ENCODE peak calls at places on chromosomes 6 and 20, in nine cellular contexts. P, H, M, K, E, T, G, I and C are unnamed samples.

GRCh38 chr6:135087803-135088202 is 33.2 kb upstream of the HBS1L start:
- DNase-seq in P (no peak), H (no peak), M (no peak), K (no peak), E (no peak), T (no peak), G (no peak), I (no peak), C (no peak)

GRCh38 chr20:52601295-52601971 is 370.7 kb upstream of the TSHZ2 start:
- DNase-seq in P (peak), H (no peak), M (no peak), K (no peak), E (no peak), T (no peak), G (no peak), I (no peak), C (no peak)

GRCh38 chr6:7697820-7698623 is 27.9 kb upstream of the BMP6 start:
- DNase-seq in P (peak), H (peak), M (peak), K (no peak), E (peak), T (no peak), G (no peak), I (peak), C (no peak)

GRCh38 chr6:3214898-3215297 is 12.6 kb downstream of the TUBB2B start:
- DNase-seq in P (no peak), H (peak), M (peak), K (no peak), E (peak), T (no peak), G (no peak), I (no peak), C (no peak)

GRCh38 chr6:53828215-53828614 is 33.4 kb downstream of the LRRC1 start:
- DNase-seq in P (no peak), H (no peak), M (no peak), K (no peak), E (no peak), T (no peak), G (no peak), I (no peak), C (no peak)

GRCh38 chr6:33298773-33299236 is at the start of gene RGL2:
- DNase-seq in P (peak), H (peak), M (peak), K (no peak), E (peak), T (peak), G (peak), I (no peak), C (peak)

GRCh38 chr20:11553603-11554002 is 364.1 kb upstream of the BTBD3 start:
- DNase-seq in P (peak), H (peak), M (no peak), K (no peak), E (peak), T (no peak), G (no peak), I (no peak), C (peak)

GRCh38 chr6:144467153-144467762 is 182.1 kb downstream of the UTRN start:
- DNase-seq in P (no peak), H (no peak), M (no peak), K (no peak), E (peak), T (no peak), G (no peak), I (no peak), C (peak)

GRCh38 chr6:160837146-160837545 is 135.1 kb downstream of the PLG start:
- DNase-seq in P (no peak), H (no peak), M (no peak), K (no peak), E (no peak), T (no peak), G (no peak), I (no peak), C (no peak)

GRCh38 chr20:50692553-50692933 is 1.2 kb upstream of the RIPOR3 start:
- DNase-seq in P (no peak), H (no peak), M (no peak), K (no peak), E (no peak), T (no peak), G (no peak), I (no peak), C (no peak)

GRCh38 chr6:144953552-144954240 is 668.6 kb downstream of the UTRN start:
- DNase-seq in P (peak), H (peak), M (peak), K (no peak), E (peak), T (no peak), G (no peak), I (no peak), C (no peak)

GRCh38 chr6:129340983-129341382 is 369.0 kb downstream of the ARHGAP18 start:
- DNase-seq in P (peak), H (peak), M (peak), K (no peak), E (peak), T (no peak), G (peak), I (peak), C (no peak)

GRCh38 chr20:8218861-8219260 is 86.8 kb downstream of the PLCB1 start:
- DNase-seq in P (peak), H (no peak), M (peak), K (no peak), E (peak), T (no peak), G (no peak), I (no peak), C (no peak)

GRCh38 chr6:154969796-154970195 is 25.3 kb upstream of the TIAM2 start:
- DNase-seq in P (no peak), H (peak), M (no peak), K (no peak), E (peak), T (no peak), G (no peak), I (no peak), C (no peak)

GRCh38 chr20:39849664-39850063 is 839.4 kb downstream of the MAFB start:
- DNase-seq in P (peak), H (peak), M (peak), K (no peak), E (peak), T (no peak), G (peak), I (peak), C (no peak)

GRCh38 chr6:45985026-45985425 is 30.6 kb downstream of the CLIC5 start:
- DNase-seq in P (no peak), H (no peak), M (no peak), K (no peak), E (no peak), T (no peak), G (no peak), I (no peak), C (no peak)

GRCh38 chr6:84065718-84066290 is 32.2 kb downstream of the MRAP2 start:
- DNase-seq in P (peak), H (peak), M (peak), K (no peak), E (peak), T (no peak), G (no peak), I (no peak), C (no peak)